ENCODE peak calls at places on chromosomes 12 and 14, in six cellular contexts. L is WERI-Rb-1, V is mesothelial cell of epicardium, Y is SK-N-SH, H is fibroblast of villous mesenchyme, C is WTC11. S is an unnamed sample.

GRCh38 chr12:106305376-106305775 is 2.8 kb downstream of the TCP11L2 start:
- DNase-seq in Y (no peak), H (no peak), L (no peak), C (no peak), V (no peak), S (no peak)

GRCh38 chr14:39383026-39383626 is 49.1 kb downstream of the FBXO33 start:
- DNase-seq in Y (no peak), L (no peak), H (no peak), V (no peak), C (no peak), S (no peak)

GRCh38 chr14:62694075-62694474 is 351.2 kb downstream of the KCNH5 start:
- DNase-seq in V (no peak), L (no peak), H (peak; percentile 80), C (no peak), Y (no peak), S (no peak)

GRCh38 chr12:120799417-120800045 is 73.9 kb downstream of the ACADS start:
- DNase-seq in Y (no peak), V (no peak), C (no peak), L (peak; percentile 57), H (no peak), S (no peak)

GRCh38 chr14:55386037-55386798 is 25.4 kb downstream of the ATG14 start:
- DNase-seq in H (peak; percentile 29), C (no peak), V (no peak), L (no peak), Y (no peak), S (peak; percentile 20)

GRCh38 chr12:575129-575502 is 88.1 kb downstream of the NINJ2 start:
- DNase-seq in Y (no peak), C (no peak), V (no peak), L (no peak), H (no peak), S (no peak)

GRCh38 chr14:101972126-101972785 is 7.9 kb downstream of the DYNC1H1 start:
- DNase-seq in C (no peak), H (peak; percentile 99), V (no peak), Y (peak; percentile 37), L (no peak), S (no peak)

GRCh38 chr12:122028601-122029560 is 7.2 kb downstream of the BCL7A start:
- DNase-seq in Y (no peak), C (no peak), H (no peak), L (no peak), V (no peak), S (peak; percentile 59)

GRCh38 chr12:104121001-104121400 is 17.0 kb downstream of the NFYB start:
- DNase-seq in L (no peak), V (no peak), Y (no peak), H (no peak), C (no peak), S (no peak)

GRCh38 chr12:40733871-40734270 is 41.6 kb downstream of the CNTN1 start:
- DNase-seq in V (no peak), L (no peak), H (no peak), C (no peak), Y (peak; percentile 16), S (no peak)

GRCh38 chr14:36271939-36272907 is 48.2 kb downstream of the MBIP start:
- DNase-seq in H (peak; percentile 7), Y (peak; percentile 7), L (no peak), V (no peak), C (peak; percentile 49), S (no peak)

GRCh38 chr12:27555316-27555715 is 31.3 kb downstream of the PPFIBP1 start:
- DNase-seq in L (no peak), C (no peak), H (no peak), V (no peak), Y (no peak), S (no peak)

GRCh38 chr12:74903522-74903921 is 306.1 kb downstream of the KCNC2 start:
- DNase-seq in Y (no peak), L (no peak), C (peak; percentile 36), H (no peak), V (no peak), S (no peak)
- TF ChIP-seq CTCF in Y (peak; percentile 47), L (peak; percentile 45), C (peak; percentile 78), H (no peak), V (no peak), S (no peak)

GRCh38 chr14:103927566-103927965 is 690 bp upstream of the TDRD9 start:
- DNase-seq in V (no peak), H (no peak), L (no peak), C (no peak), Y (no peak), S (no peak)
- TF ChIP-seq CTCF in V (no peak), H (no peak), L (no peak), C (no peak), Y (no peak), S (no peak)

GRCh38 chr14:60327447-60328331 is 78.7 kb downstream of the PPM1A start:
- DNase-seq in V (no peak), L (peak; percentile 93), H (peak; percentile 37), Y (peak; percentile 38), C (peak; percentile 46), S (no peak)
- TF ChIP-seq CTCF in V (no peak), L (peak; percentile 51), H (no peak), Y (no peak), C (no peak), S (no peak)

GRCh38 chr14:95057147-95057546 is 100.2 kb downstream of the DICER1 start:
- DNase-seq in V (no peak), H (no peak), L (no peak), Y (no peak), C (no peak), S (no peak)

GRCh38 chr14:95057851-95058250 is 99.5 kb downstream of the DICER1 start:
- DNase-seq in C (no peak), Y (no peak), L (no peak), V (no peak), H (no peak), S (no peak)

GRCh38 chr14:95054346-95055280 is 102.7 kb downstream of the DICER1 start:
- DNase-seq in Y (no peak), H (no peak), L (no peak), C (no peak), V (peak; percentile 5), S (no peak)

GRCh38 chr14:95056476-95056875 is 100.9 kb downstream of the DICER1 start:
- DNase-seq in C (no peak), V (no peak), H (no peak), Y (no peak), L (no peak), S (no peak)

GRCh38 chr14:95055318-95055717 is 102.0 kb downstream of the DICER1 start:
- DNase-seq in C (no peak), V (no peak), H (no peak), L (no peak), Y (no peak), S (no peak)
- TF ChIP-seq CTCF in C (no peak), V (no peak), H (no peak), L (no peak), Y (no peak), S (no peak)

S was measured in natural killer cell.